ENCODE peak calls at places on chromosomes 6 and 20, in four cellular contexts. E, R, K and T are unnamed samples.
A peak's percentile ranks its signal among the peaks of the same experiment; 100 is the strongest.

GRCh38 chr20:62598761-62599194 is 43.5 kb upstream of the SLCO4A1 start:
- DNase-seq in E (no peak), R (no peak), K (no peak), T (no peak)

GRCh38 chr6:35808688-35809087 is 3.5 kb downstream of the LHFPL5 start:
- DNase-seq in E (no peak), R (no peak), K (no peak), T (no peak)

GRCh38 chr6:116256694-116257093 is 2.8 kb upstream of the TSPYL4 start:
- DNase-seq in E (no peak), R (no peak), K (no peak), T (no peak)

GRCh38 chr6:113148576-113148975 is 708.6 kb upstream of the MARCKS start:
- DNase-seq in E (no peak), R (no peak), K (no peak), T (no peak)

GRCh38 chr6:3325210-3325609 is 66.5 kb downstream of the PSMG4 start:
- DNase-seq in E (no peak), R (no peak), K (no peak), T (no peak)

GRCh38 chr6:41353333-41353732 is 17.9 kb downstream of the NCR2 start:
- DNase-seq in E (no peak), R (no peak), K (no peak), T (no peak)

GRCh38 chr20:17859002-17859615 is 109.5 kb downstream of the SNX5 start:
- DNase-seq in E (peak; percentile 45), R (no peak), K (peak; percentile 99), T (no peak)

GRCh38 chr6:89826029-89826528 is 3.6 kb upstream of the CASP8AP2 start:
- DNase-seq in E (no peak), R (no peak), K (no peak), T (no peak)

GRCh38 chr6:131216277-131216676 is 81.0 kb downstream of the AKAP7 start:
- DNase-seq in E (no peak), R (no peak), K (no peak), T (no peak)

GRCh38 chr6:6614096-6614964 is 25.8 kb downstream of the LY86 start:
- DNase-seq in E (no peak), R (no peak), K (no peak), T (no peak)

GRCh38 chr6:151291145-151292055 is 51.6 kb downstream of the AKAP12 start:
- DNase-seq in E (no peak), R (no peak), K (no peak), T (peak; percentile 13)

GRCh38 chr6:154528286-154528915 is 17.9 kb upstream of the CNKSR3 start:
- DNase-seq in E (no peak), R (no peak), K (no peak), T (no peak)

GRCh38 chr6:149334201-149334600 is 16.7 kb downstream of the TAB2 start:
- DNase-seq in E (no peak), R (no peak), K (no peak), T (no peak)

GRCh38 chr6:149190228-149190831 is 127.2 kb upstream of the TAB2 start:
- DNase-seq in E (no peak), R (peak; percentile 46), K (peak; percentile 48), T (no peak)

GRCh38 chr20:46264391-46265266 is 43.7 kb downstream of the CDH22 start:
- DNase-seq in E (no peak), R (no peak), K (no peak), T (no peak)

GRCh38 chr6:54260025-54260424 is 48.2 kb upstream of the TINAG start:
- DNase-seq in E (no peak), R (no peak), K (no peak), T (no peak)

GRCh38 chr6:1903780-1904493 is 294.2 kb downstream of the FOXC1 start:
- DNase-seq in E (no peak), R (no peak), K (no peak), T (no peak)

GRCh38 chr6:168606722-168607121 is 165.7 kb downstream of the SMOC2 start:
- DNase-seq in E (no peak), R (no peak), K (no peak), T (no peak)

GRCh38 chr20:43558412-43559146 is at the start of gene SGK2:
- DNase-seq in E (no peak), R (no peak), K (peak; percentile 96), T (no peak)
- TF ChIP-seq ZNF274 in E (no peak), R (no peak), K (peak; percentile 86), T (no peak)

GRCh38 chr6:169726049-169726400 is 1.7 kb upstream of the PHF10 start:
- DNase-seq in E (no peak), R (no peak), K (no peak), T (no peak)

GRCh38 chr6:169723991-169724553 is at the start of gene PHF10:
- DNase-seq in E (no peak), R (no peak), K (no peak), T (no peak)

GRCh38 chr6:169725270-169726048 is 1.2 kb upstream of the PHF10 start:
- DNase-seq in E (no peak), R (no peak), K (peak; percentile 97), T (no peak)

GRCh38 chr6:169723200-169723909 is 945 bp downstream of the PHF10 start:
- DNase-seq in E (no peak), R (no peak), K (peak; percentile 39), T (no peak)

DNA sequence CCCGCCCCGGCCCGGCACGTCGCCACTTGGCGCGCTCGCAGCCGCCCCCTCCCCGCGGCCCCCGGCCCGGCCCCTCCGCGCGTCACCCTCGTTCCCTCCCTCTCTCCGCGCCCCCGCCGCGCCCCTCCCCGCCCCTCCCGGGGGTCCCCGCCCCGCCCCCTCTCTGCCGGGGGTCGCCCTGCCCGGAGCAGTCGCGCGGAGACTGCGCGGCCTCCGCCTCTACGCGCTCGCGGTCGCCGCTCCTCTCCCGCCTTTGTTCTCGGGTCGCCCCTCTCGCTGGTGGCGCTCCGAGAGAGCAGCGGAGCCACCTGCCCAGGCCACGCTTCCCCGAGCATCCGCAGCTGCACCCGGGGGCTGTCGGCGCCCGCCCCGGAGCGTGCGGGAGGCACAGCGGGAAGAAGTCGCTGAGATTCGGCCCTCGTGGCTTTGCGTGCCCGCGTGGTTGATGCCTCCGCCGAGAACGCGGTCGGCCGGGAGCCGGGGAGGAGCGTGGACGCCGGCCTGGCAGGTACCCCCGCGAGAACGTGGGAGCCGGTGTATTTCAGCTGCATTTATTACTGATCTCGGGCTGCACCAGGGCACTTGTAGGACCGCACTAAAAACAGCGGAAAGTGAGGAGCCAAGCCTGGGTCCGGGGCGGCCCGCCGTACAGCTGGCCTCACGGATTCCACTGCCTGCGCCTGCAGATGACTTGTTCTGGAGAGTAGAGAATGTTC is 412 bp upstream of the PHF10 start:
- DNase-seq in E (no peak), R (no peak), K (peak; percentile 61), T (no peak)
- H3K9ac ChIP-seq in E (peak overlapping the region; percentile 52), R (peak overlapping the region; percentile 80), K (peak overlapping the region; percentile 100), T (peak overlapping the region; percentile 85)

DNA sequence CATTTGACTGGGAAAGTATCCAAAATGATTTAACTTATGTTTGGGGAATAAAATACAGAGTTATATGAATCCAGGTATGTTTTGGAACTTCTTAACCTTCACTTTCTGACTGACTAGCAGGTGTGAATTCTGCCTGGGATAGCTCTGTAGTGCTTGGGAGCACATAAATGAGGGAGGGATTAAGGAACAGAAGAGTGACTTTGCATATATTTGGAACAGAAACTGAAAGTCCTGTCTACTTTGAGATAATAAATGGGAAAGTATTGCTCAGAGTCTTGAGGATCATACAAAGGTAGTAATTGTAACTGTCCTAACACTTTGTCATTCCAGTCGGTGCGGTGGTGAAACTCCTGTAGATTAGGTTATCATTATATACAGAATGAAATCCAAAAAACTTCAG is 317.6 kb downstream of the RIMS1 start:
- DNase-seq in E (no peak), R (no peak), K (no peak), T (no peak)
- TF ChIP-seq SUZ12 in E (no peak), R (no peak), K (no peak), T (no peak)

GRCh38 chr6:28586273-28586672 is 60.6 kb downstream of the GPX5 start:
- DNase-seq in E (no peak), R (no peak), K (peak; percentile 9), T (no peak)
- TF ChIP-seq ZNF274 in E (no peak), R (no peak), K (no peak), T (no peak)

GRCh38 chr6:32191696-32192607 is 491 bp downstream of the GPSM3 start:
- DNase-seq in E (no peak), R (no peak), K (no peak), T (no peak)

GRCh38 chr6:32194388-32194787 is 1.9 kb upstream of the GPSM3 start:
- DNase-seq in E (no peak), R (no peak), K (no peak), T (no peak)

GRCh38 chr6:32190946-32191677 is 1.1 kb upstream of the PBX2 start:
- DNase-seq in E (no peak), R (no peak), K (no peak), T (no peak)

GRCh38 chr6:32190054-32190945 is at the start of gene PBX2:
- DNase-seq in E (peak; percentile 91), R (peak; percentile 65), K (peak; percentile 87), T (peak; percentile 66)

GRCh38 chr6:32192608-32193039 is at the start of gene GPSM3:
- DNase-seq in E (peak; percentile 59), R (no peak), K (no peak), T (no peak)
- H3K9ac ChIP-seq in E (peak within 1 kb of the TSS; percentile 99), R (no peak within 1 kb of the TSS), K (no peak within 1 kb of the TSS), T (no peak within 1 kb of the TSS)

GRCh38 chr6:79422666-79423065 is 114.6 kb downstream of the LCA5 start:
- DNase-seq in E (no peak), R (no peak), K (no peak), T (no peak)

GRCh38 chr6:79420054-79420453 is 117.2 kb downstream of the LCA5 start:
- DNase-seq in E (no peak), R (no peak), K (no peak), T (no peak)

GRCh38 chr6:79421707-79422484 is 115.3 kb downstream of the LCA5 start:
- DNase-seq in E (peak; percentile 12), R (no peak), K (no peak), T (no peak)

GRCh38 chr6:79423216-79423615 is 114.0 kb downstream of the LCA5 start:
- DNase-seq in E (no peak), R (no peak), K (no peak), T (no peak)

GRCh38 chr6:79421001-79421411 is 116.2 kb downstream of the LCA5 start:
- DNase-seq in E (no peak), R (no peak), K (no peak), T (no peak)
- TF ChIP-seq SUZ12 in E (no peak), R (no peak), K (no peak), T (no peak)

GRCh38 chr20:57397004-57397692 is 6.0 kb downstream of the RBM38 start:
- DNase-seq in E (no peak), R (no peak), K (no peak), T (no peak)
- TF ChIP-seq ZNF274 in E (no peak), R (no peak), K (no peak), T (no peak)